ENCODE peak calls at places on chromosome 17, in seven cellular contexts. Z is breast epithelium, C is colonic mucosa, Q is GM13976, N is neural progenitor cell, U is brain microvascular endothelial cell, V is sigmoid colon. E is an unnamed sample.

GRCh38 chr17:49486012-49486641 is 9.0 kb upstream of the NGFR start:
- DNase-seq in V (no peak), N (peak; percentile 86), Z (no peak), Q (no peak), U (no peak), C (no peak), E (no peak)

GRCh38 chr17:62819511-62820221 is 11.6 kb upstream of the MARCHF10 start:
- DNase-seq in Q (no peak), C (no peak), N (peak; percentile 67), V (peak; percentile 86), Z (peak; percentile 90), U (peak; percentile 99), E (peak; percentile 18)

GRCh38 chr17:7797976-7798375 is 36.0 kb upstream of the KDM6B start:
- DNase-seq in U (no peak), N (no peak), C (no peak), Z (no peak), V (no peak), Q (no peak), E (no peak)

GRCh38 chr17:63075969-63076368 is 109.9 kb downstream of the TANC2 start:
- DNase-seq in U (no peak), N (no peak), C (no peak), Q (no peak), V (no peak), Z (no peak), E (no peak)

GRCh38 chr17:48148029-48148759 is 40.6 kb downstream of the SNX11 start:
- DNase-seq in Z (no peak), V (no peak), Q (no peak), C (no peak), U (no peak), N (no peak), E (no peak)

GRCh38 chr17:57980522-57980921 is 7.5 kb downstream of the VEZF1 start:
- DNase-seq in V (no peak), Q (no peak), C (no peak), Z (no peak), U (no peak), N (no peak), E (no peak)

GRCh38 chr17:15273141-15273793 is 8.1 kb upstream of the PMP22 start:
- DNase-seq in U (peak; percentile 93), C (no peak), N (no peak), Q (no peak), V (no peak), Z (no peak), E (no peak)

GRCh38 chr17:61201211-61201610 is 198.4 kb upstream of the TBX2 start:
- DNase-seq in N (no peak), Q (no peak), Z (no peak), V (no peak), U (peak; percentile 61), C (no peak), E (no peak)

GRCh38 chr17:38601539-38602351 is 4.0 kb downstream of the SRCIN1 start:
- DNase-seq in Q (no peak), V (no peak), Z (no peak), N (peak; percentile 82), U (no peak), C (peak; percentile 86), E (no peak)

GRCh38 chr17:41404024-41404651 is 6.7 kb upstream of the KRT31 start:
- DNase-seq in N (no peak), V (no peak), Z (peak; percentile 91), U (peak; percentile 91), Q (no peak), C (no peak), E (no peak)

GRCh38 chr17:16872351-16872751 is 99.6 kb downstream of the TNFRSF13B start:
- DNase-seq in U (no peak), Z (no peak), N (no peak), V (no peak), Q (no peak), C (no peak), E (no peak)

GRCh38 chr17:49738456-49739163 is 25.3 kb downstream of the FAM117A start:
- DNase-seq in Z (no peak), C (no peak), Q (no peak), V (no peak), N (no peak), U (no peak), E (no peak)

GRCh38 chr17:37432671-37433070 is 26.0 kb downstream of the TADA2A start:
- DNase-seq in V (no peak), Z (no peak), U (no peak), Q (no peak), N (no peak), C (no peak), E (no peak)

GRCh38 chr17:82826211-82826610 is 13.6 kb downstream of the ZNF750 start:
- DNase-seq in Q (no peak), Z (no peak), U (no peak), V (no peak), C (no peak), N (no peak), E (no peak)

GRCh38 chr17:39581071-39581831 is 26.5 kb downstream of the NEUROD2 start:
- DNase-seq in V (no peak), Q (no peak), U (no peak), N (no peak), Z (no peak), C (no peak), E (no peak)

GRCh38 chr17:61395983-61396585 is 3.6 kb upstream of the TBX2 start:
- DNase-seq in Z (no peak), V (no peak), C (no peak), N (peak; percentile 50), U (no peak), Q (no peak), E (no peak)

GRCh38 chr17:76080207-76080933 is 1.4 kb downstream of the ZACN start:
- DNase-seq in C (no peak), N (peak; percentile 46), U (no peak), V (no peak), Z (no peak), Q (peak; percentile 47), E (no peak)

GRCh38 chr17:76080934-76081287 is 1.9 kb downstream of the ZACN start:
- DNase-seq in N (no peak), U (no peak), Q (peak; percentile 39), V (no peak), Z (no peak), C (no peak), E (no peak)

GRCh38 chr17:76081295-76082210 is 2.6 kb downstream of the ZACN start:
- DNase-seq in N (no peak), C (no peak), V (no peak), U (no peak), Q (peak; percentile 32), Z (no peak), E (no peak)

GRCh38 chr17:76078859-76079576 is at the start of gene ZACN:
- DNase-seq in U (no peak), Q (peak; percentile 41), V (no peak), N (no peak), Z (no peak), C (no peak), E (no peak)

DNA sequence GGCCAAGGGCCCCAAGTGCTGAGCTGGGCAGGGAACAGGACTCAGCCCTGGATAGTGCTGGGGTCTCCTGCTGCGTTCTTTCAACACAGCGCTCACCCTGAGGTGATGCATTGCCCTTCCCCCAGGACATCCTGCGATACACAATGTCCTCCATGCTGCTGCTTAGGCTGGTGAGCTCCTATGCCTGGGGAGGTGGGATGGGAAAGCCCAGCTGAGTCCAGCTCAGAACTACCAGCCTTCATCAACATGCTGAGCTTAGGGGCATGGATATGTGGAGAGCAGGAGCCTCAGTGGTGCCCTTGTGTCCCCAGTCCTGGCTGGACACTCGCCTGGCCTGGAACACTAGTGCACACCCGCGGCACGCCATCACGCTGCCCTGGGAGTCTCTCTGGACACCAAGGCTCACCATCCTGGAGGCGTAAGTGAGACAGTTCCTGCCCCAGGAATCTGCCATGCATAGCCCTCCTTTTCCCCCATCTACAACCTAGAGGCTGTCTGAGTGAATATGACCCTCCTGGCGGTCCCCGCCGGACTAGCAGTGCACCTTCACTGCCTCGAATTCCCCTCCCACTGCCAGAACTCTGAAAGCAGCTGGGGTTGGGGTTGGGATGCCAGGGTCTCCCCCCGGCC is 710 bp downstream of the ZACN start:
- DNase-seq in C (no peak), U (no peak), V (no peak), N (peak; percentile 60), Z (no peak), Q (no peak), E (no peak)
- TF ChIP-seq CTCF in C (no peak), U (peak; percentile 56), V (no peak), N (peak; percentile 33), Z (no peak), Q (no peak), E (peak; percentile 44)

DNA sequence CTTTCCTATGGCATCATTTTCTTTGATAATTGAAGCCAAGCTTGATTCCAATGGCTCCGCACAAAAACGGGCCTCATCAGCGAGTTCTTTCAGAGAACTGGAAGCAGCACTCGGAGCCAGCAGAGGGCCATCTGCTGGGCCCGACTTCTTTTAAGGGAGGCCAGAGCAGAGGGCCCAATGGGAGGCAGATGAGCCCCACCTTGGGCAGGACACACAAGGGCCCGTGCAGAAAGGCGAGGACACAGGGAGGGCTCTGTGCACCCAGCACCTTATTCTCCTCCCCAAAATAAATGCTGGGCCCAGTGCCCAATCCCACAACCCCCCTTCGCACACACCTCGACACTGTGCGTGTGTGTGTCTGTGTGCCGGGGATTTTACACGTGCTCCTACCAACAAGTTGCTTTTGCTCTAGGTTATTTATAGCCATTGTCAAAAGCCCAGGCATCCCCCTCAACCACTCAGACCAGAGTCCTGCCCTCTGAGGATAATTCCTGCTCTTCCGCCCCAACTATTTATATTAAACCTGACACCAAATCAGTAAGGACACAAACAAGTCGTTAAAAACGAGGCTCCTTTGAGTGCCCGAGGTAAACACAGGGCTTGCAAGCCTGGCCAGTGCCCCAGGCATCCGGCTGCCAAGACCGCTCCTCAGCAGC is 6.8 kb downstream of the AXIN2 start:
- DNase-seq in N (peak; percentile 33), Q (no peak), V (peak; percentile 84), U (peak; percentile 3), Z (no peak), C (peak; percentile 48), E (no peak)
- TF ChIP-seq CTCF in N (peak; percentile 23), Q (no peak), V (no peak), U (peak; percentile 40), Z (no peak), C (no peak), E (no peak)

DNA sequence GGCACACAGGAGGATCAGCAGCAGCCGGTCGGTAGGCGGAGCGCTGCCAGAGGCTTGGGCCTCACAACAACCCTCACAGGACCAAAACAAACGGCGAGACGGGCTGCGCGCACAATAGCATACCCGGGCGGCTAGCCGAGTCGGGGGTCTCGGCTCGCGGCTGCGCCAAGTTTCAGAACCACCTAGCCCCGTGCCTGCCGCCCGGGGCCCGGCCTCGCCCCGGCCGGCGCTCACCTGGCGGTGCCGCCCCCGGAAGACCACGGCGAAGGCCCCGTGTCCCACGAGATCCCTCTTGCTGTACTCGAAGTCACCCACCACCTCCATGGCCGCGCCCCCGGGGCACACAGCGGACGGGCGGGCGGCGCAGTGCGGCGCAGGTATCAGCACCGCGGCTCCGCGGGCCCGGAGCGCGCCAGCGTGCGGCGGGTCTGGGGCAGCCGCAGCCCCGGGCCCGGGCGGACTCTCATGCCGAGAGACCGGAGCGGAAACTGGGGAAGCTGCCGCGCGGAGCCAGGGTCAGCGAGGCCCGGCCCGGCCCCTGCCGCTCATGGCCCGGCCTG is 562 bp downstream of the ULK2 start:
- DNase-seq in Z (peak; percentile 36), Q (peak; percentile 74), U (peak; percentile 29), C (peak; percentile 73), V (peak; percentile 86), N (peak; percentile 88), E (peak; percentile 57)
- TF ChIP-seq CTCF in Z (no peak), Q (peak; percentile 23), U (peak; percentile 66), C (no peak), V (peak; percentile 30), N (peak; percentile 44), E (no peak)

DNA sequence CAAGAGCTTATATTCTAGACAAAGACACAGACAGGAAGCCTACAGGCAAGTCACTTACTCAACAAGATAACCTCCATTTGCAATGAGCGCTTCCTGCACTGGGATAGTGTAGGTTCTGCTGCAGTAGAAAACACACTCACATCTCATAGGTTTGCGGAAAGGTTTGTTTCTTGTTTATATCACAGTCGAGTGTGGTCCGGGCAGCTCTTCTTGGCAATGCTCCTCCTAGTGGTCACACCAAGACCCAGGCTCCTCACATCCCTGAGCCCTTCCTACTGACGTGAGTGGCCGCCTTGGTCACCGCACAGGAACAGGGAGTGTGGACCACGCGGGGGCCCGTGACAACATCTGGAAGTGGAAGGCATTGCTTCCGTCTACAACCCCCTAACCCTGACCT is 48.0 kb upstream of the RBFOX3 start:
- DNase-seq in C (no peak), N (peak; percentile 77), V (peak; percentile 88), Z (no peak), Q (no peak), U (peak; percentile 7), E (peak; percentile 14)
- TF ChIP-seq CTCF in C (no peak), N (peak; percentile 72), V (peak; percentile 54), Z (no peak), Q (no peak), U (peak; percentile 68), E (peak; percentile 70)